ENCODE peak calls at places on chromosomes 16 and 17, in six cellular contexts. R, N, W, U, E and O are unnamed samples.

GRCh38 chr16:89401205-89401604 is 89.2 kb downstream of the ANKRD11 start:
- DNase-seq in R (no peak), N (no peak), W (no peak), U (no peak), E (no peak), O (no peak)

GRCh38 chr16:83458612-83459011 is 349.2 kb upstream of the HSBP1 start:
- DNase-seq in R (no peak), N (no peak), W (no peak), U (no peak), E (no peak), O (no peak)

GRCh38 chr16:85674828-85675227 is 13.9 kb downstream of the GINS2 start:
- DNase-seq in R (no peak), N (no peak), W (no peak), U (no peak), E (no peak), O (no peak)

GRCh38 chr16:19683453-19684236 is 34.4 kb downstream of the KNOP1 start:
- DNase-seq in R (no peak), N (no peak), W (no peak), U (no peak), E (no peak), O (no peak)

GRCh38 chr17:13209091-13209490 is 191.3 kb upstream of the ELAC2 start:
- DNase-seq in R (no peak), N (no peak), W (no peak), U (no peak), E (no peak), O (no peak)

GRCh38 chr17:48468299-48468698 is 38.3 kb upstream of the SKAP1 start:
- DNase-seq in R (no peak), N (no peak), W (no peak), U (no peak), E (no peak), O (no peak)

GRCh38 chr16:30998852-30999761 is 11.3 kb downstream of the STX1B start:
- DNase-seq in R (no peak), N (no peak), W (no peak), U (no peak), E (no peak), O (no peak)

GRCh38 chr17:73863761-73864535 is 219.7 kb upstream of the SDK2 start:
- DNase-seq in R (no peak), N (no peak), W (no peak), U (no peak), E (no peak), O (no peak)

GRCh38 chr16:24652209-24652712 is 77.2 kb upstream of the TNRC6A start:
- DNase-seq in R (no peak), N (peak), W (no peak), U (no peak), E (no peak), O (no peak)

GRCh38 chr17:66960623-66961022 is 3.9 kb upstream of the CACNG4 start:
- DNase-seq in R (no peak), N (peak), W (no peak), U (no peak), E (no peak), O (no peak)

GRCh38 chr16:70380205-70380918 is 33.7 kb downstream of the DDX19A start:
- DNase-seq in R (peak), N (no peak), W (peak), U (peak), E (peak), O (peak)

GRCh38 chr17:64148699-64149098 is 18.8 kb upstream of the ERN1 start:
- DNase-seq in R (no peak), N (no peak), W (no peak), U (peak), E (no peak), O (peak)
- TF ChIP-seq CTCF in R (no peak), N (peak), W (no peak), U (no peak), E (no peak), O (no peak)

GRCh38 chr17:38609280-38610031 is 3.7 kb upstream of the SRCIN1 start:
- DNase-seq in R (peak), N (peak), W (no peak), U (no peak), E (no peak), O (no peak)

GRCh38 chr17:38613525-38613980 is 7.8 kb upstream of the SRCIN1 start:
- DNase-seq in R (no peak), N (no peak), W (no peak), U (no peak), E (no peak), O (no peak)

GRCh38 chr17:38608648-38609047 is 2.9 kb upstream of the SRCIN1 start:
- DNase-seq in R (no peak), N (no peak), W (no peak), U (no peak), E (no peak), O (peak)

GRCh38 chr17:38611872-38612376 is 6.2 kb upstream of the SRCIN1 start:
- DNase-seq in R (no peak), N (no peak), W (no peak), U (no peak), E (no peak), O (no peak)

GRCh38 chr17:38611070-38611786 is 5.5 kb upstream of the SRCIN1 start:
- DNase-seq in R (no peak), N (no peak), W (no peak), U (no peak), E (no peak), O (no peak)
- TF ChIP-seq CTCF in R (no peak), N (no peak), W (no peak), U (no peak), E (no peak), O (no peak)

GRCh38 chr16:71552698-71553503 is 24.0 kb downstream of the TAT start:
- DNase-seq in R (no peak), N (no peak), W (no peak), U (no peak), E (no peak), O (no peak)
- TF ChIP-seq CTCF in R (no peak), N (peak), W (no peak), U (no peak), E (no peak), O (no peak)

GRCh38 chr16:60720060-60720459 is 1316.2 kb downstream of the CDH8 start:
- DNase-seq in R (no peak), N (no peak), W (no peak), U (no peak), E (no peak), O (no peak)
- TF ChIP-seq CTCF in R (no peak), N (no peak), W (no peak), U (no peak), E (no peak), O (no peak)

DNA sequence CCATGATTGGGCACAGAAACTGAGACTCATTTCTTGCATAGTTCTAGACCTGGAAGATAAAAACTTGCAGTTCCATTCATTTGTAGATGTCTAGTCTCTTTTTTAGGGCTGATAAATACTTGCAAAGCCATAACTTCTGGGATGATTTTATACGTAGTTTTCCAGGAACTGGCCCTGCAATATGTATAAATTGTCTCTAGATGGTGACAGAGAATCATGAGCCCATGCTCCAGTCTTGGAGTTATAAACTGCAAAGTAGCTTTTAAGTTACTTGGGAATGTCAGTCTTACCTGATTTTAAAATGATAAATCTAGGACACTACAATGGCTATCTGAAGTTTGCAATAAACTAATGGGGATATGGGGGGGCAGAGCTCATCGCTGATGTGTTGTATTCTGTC is 3.0 kb upstream of the ADAMTS18 start:
- DNase-seq in R (no peak), N (peak), W (no peak), U (no peak), E (no peak), O (no peak)
- TF ChIP-seq CTCF in R (no peak), N (peak), W (no peak), U (no peak), E (no peak), O (no peak)

GRCh38 chr17:37661372-37662014 is 18.2 kb upstream of the DDX52 start:
- DNase-seq in R (no peak), N (no peak), W (no peak), U (no peak), E (no peak), O (no peak)
- TF ChIP-seq CTCF in R (no peak), N (peak), W (no peak), U (peak), E (no peak), O (no peak)

GRCh38 chr17:9702916-9703780 is 57.8 kb downstream of the USP43 start:
- DNase-seq in R (no peak), N (no peak), W (no peak), U (no peak), E (no peak), O (no peak)

GRCh38 chr17:9700754-9701476 is 55.6 kb downstream of the USP43 start:
- DNase-seq in R (no peak), N (no peak), W (no peak), U (no peak), E (no peak), O (peak)

GRCh38 chr17:9705745-9706144 is 60.4 kb downstream of the USP43 start:
- DNase-seq in R (no peak), N (no peak), W (no peak), U (no peak), E (no peak), O (no peak)

GRCh38 chr17:9700136-9700535 is 54.8 kb downstream of the USP43 start:
- DNase-seq in R (no peak), N (no peak), W (no peak), U (no peak), E (no peak), O (no peak)

GRCh38 chr17:9703781-9704082 is 58.4 kb downstream of the USP43 start:
- DNase-seq in R (no peak), N (no peak), W (no peak), U (no peak), E (no peak), O (no peak)
- TF ChIP-seq CTCF in R (no peak), N (no peak), W (no peak), U (no peak), E (no peak), O (no peak)

GRCh38 chr17:78986048-78986648 is 6.4 kb upstream of the LGALS3BP start:
- DNase-seq in R (no peak), N (no peak), W (no peak), U (peak), E (no peak), O (no peak)
- TF ChIP-seq CTCF in R (no peak), N (peak), W (peak), U (peak), E (peak), O (peak)

GRCh38 chr16:14087590-14088154 is 16.6 kb downstream of the MRTFB start:
- DNase-seq in R (no peak), N (no peak), W (no peak), U (no peak), E (no peak), O (no peak)
- TF ChIP-seq CTCF in R (no peak), N (no peak), W (no peak), U (no peak), E (no peak), O (no peak)